ENCODE peak calls at places on chromosomes 11 and 22, in six cellular contexts. D is NCI-H1105 treated with DMSO at 0.1 percent for 48 hours, J is T-helper 1 cell, X is body of pancreas, H is SHP77, N is Calu3. V is an unnamed sample.

GRCh38 chr11:94870422-94870821 is 102.3 kb downstream of the AMOTL1 start:
- DNase-seq in D (no peak), J (no peak), X (no peak), H (no peak), N (no peak), V (no peak)

GRCh38 chr11:132318421-132319157 is 948.2 kb downstream of the NTM start:
- DNase-seq in D (no peak), J (no peak), X (no peak), H (no peak), N (no peak), V (no peak)

GRCh38 chr22:41526802-41527799 is 17.2 kb downstream of the POLR3H start:
- DNase-seq in D (no peak), J (peak; percentile 64), X (peak; percentile 61), H (peak; percentile 16), N (peak; percentile 71), V (no peak)

GRCh38 chr11:86743223-86744118 is 56.9 kb upstream of the PRSS23 start:
- DNase-seq in D (no peak), J (no peak), X (no peak), H (no peak), N (peak; percentile 60), V (peak; percentile 92)

GRCh38 chr11:2175659-2176058 is 4.0 kb upstream of the TH start:
- DNase-seq in D (no peak), J (no peak), X (peak; percentile 34), H (no peak), N (no peak), V (no peak)

GRCh38 chr22:44625421-44625760 is 76.6 kb upstream of the PRR5 start:
- DNase-seq in D (no peak), J (no peak), X (no peak), H (no peak), N (no peak), V (no peak)

GRCh38 chr11:23991140-23991539 is 505.7 kb upstream of the LUZP2 start:
- DNase-seq in D (no peak), J (no peak), X (no peak), H (peak; percentile 25), N (no peak), V (no peak)

GRCh38 chr22:49710746-49711145 is 116.9 kb downstream of the BRD1 start:
- DNase-seq in D (no peak), J (no peak), X (no peak), H (no peak), N (no peak), V (no peak)

GRCh38 chr11:118791961-118792578 is 1.1 kb upstream of the DDX6 start:
- DNase-seq in D (no peak), J (peak; percentile 28), X (peak; percentile 48), H (no peak), N (peak; percentile 12), V (no peak)

GRCh38 chr11:19774817-19775600 is 62.4 kb downstream of the NAV2 start:
- DNase-seq in D (no peak), J (no peak), X (no peak), H (no peak), N (no peak), V (no peak)

GRCh38 chr11:17578958-17579357 is 31.9 kb downstream of the OTOG start:
- DNase-seq in D (no peak), J (no peak), X (no peak), H (no peak), N (no peak), V (no peak)

GRCh38 chr22:35448552-35448922 is 48.6 kb downstream of the MCM5 start:
- DNase-seq in D (no peak), J (no peak), X (no peak), H (no peak), N (no peak), V (no peak)

GRCh38 chr11:116696381-116696941 is 76.3 kb downstream of the BUD13 start:
- DNase-seq in D (no peak), J (no peak), X (no peak), H (no peak), N (no peak), V (no peak)

GRCh38 chr11:117256573-117256972 is 24.1 kb downstream of the RNF214 start:
- DNase-seq in D (no peak), J (no peak), X (no peak), H (no peak), N (no peak), V (no peak)

GRCh38 chr22:24591286-24591830 is 1.5 kb downstream of the LRRC75B start:
- DNase-seq in D (no peak), J (no peak), X (no peak), H (no peak), N (no peak), V (no peak)

GRCh38 chr11:2444301-2445106 is at the start of the genes KCNQ1 and TRPM5:
- DNase-seq in D (peak; percentile 68), J (peak; percentile 70), X (peak; percentile 80), H (no peak), N (peak; percentile 89), V (no peak)

GRCh38 chr11:44110231-44110679 is 14.8 kb downstream of the EXT2 start:
- DNase-seq in D (peak; percentile 56), J (no peak), X (peak; percentile 43), H (peak; percentile 35), N (peak; percentile 65), V (no peak)

GRCh38 chr22:40177738-40178416 is at the start of gene TNRC6B:
- DNase-seq in D (peak; percentile 97), J (peak; percentile 60), X (peak; percentile 72), H (peak; percentile 97), N (peak; percentile 78), V (peak; percentile 92)

GRCh38 chr11:59776210-59777066 is 21.3 kb downstream of the STX3 start:
- DNase-seq in D (no peak), J (no peak), X (no peak), H (no peak), N (peak; percentile 58), V (no peak)

GRCh38 chr11:112157274-112157766 is 6.6 kb downstream of the IL18 start:
- DNase-seq in D (no peak), J (no peak), X (peak; percentile 40), H (no peak), N (peak; percentile 51), V (peak; percentile 99)

GRCh38 chr11:87015645-87016044 is 22.1 kb upstream of the TMEM135 start:
- DNase-seq in D (no peak), J (no peak), X (no peak), H (no peak), N (no peak), V (no peak)

GRCh38 chr11:16902182-16902581 is 112.0 kb downstream of the PLEKHA7 start:
- DNase-seq in D (no peak), J (no peak), X (no peak), H (no peak), N (no peak), V (no peak)

GRCh38 chr11:3920148-3920852 is 64.8 kb downstream of the STIM1 start:
- DNase-seq in D (no peak), J (peak; percentile 17), X (no peak), H (no peak), N (peak; percentile 31), V (peak; percentile 66)

GRCh38 chr22:25726241-25726640 is 15.7 kb upstream of the MYO18B start:
- DNase-seq in D (no peak), J (no peak), X (no peak), H (no peak), N (no peak), V (no peak)

GRCh38 chr11:68968306-68969255 is 12.2 kb downstream of the MRGPRD start:
- DNase-seq in D (no peak), J (no peak), X (no peak), H (no peak), N (no peak), V (no peak)

GRCh38 chr11:116847612-116848011 is 10.2 kb upstream of the APOA1 start:
- DNase-seq in D (no peak), J (no peak), X (no peak), H (no peak), N (no peak), V (no peak)

GRCh38 chr11:46427364-46427763 is 35.8 kb upstream of the CHRM4 start:
- DNase-seq in D (no peak), J (no peak), X (no peak), H (no peak), N (no peak), V (no peak)

GRCh38 chr22:39236321-39237275 is 8.2 kb downstream of the PDGFB start:
- DNase-seq in D (peak; percentile 78), J (peak; percentile 22), X (no peak), H (peak; percentile 59), N (no peak), V (no peak)